ENCODE peak calls at places on chromosome 20, in ten cellular contexts. S, R, P, U, V, H, L, A, E and T are unnamed samples.

GRCh38 chr20:12201289-12201991 is 283.7 kb downstream of the BTBD3 start:
- DNase-seq in S (no peak), A (no peak), E (peak; percentile 11), H (no peak), P (no peak), R (no peak), L (no peak), U (peak; percentile 68), V (no peak), T (peak; percentile 60)

GRCh38 chr20:58349586-58349985 is 39.4 kb upstream of the VAPB start:
- DNase-seq in R (no peak), A (no peak), P (no peak), U (peak; percentile 77), L (no peak), S (no peak), E (peak; percentile 62), V (no peak), H (no peak), T (peak; percentile 56)

GRCh38 chr20:2879148-2879547 is 5.9 kb downstream of the PTPRA start:
- DNase-seq in A (no peak), U (peak; percentile 92), P (no peak), E (peak; percentile 83), L (no peak), R (no peak), H (no peak), S (no peak), V (no peak), T (peak; percentile 85)

GRCh38 chr20:54208492-54209044 is 681 bp downstream of the PFDN4 start:
- DNase-seq in E (peak; percentile 48), P (no peak), A (no peak), L (no peak), V (peak; percentile 28), R (no peak), S (no peak), U (peak; percentile 39), H (no peak), T (peak; percentile 18)

GRCh38 chr20:52572687-52573086 is 381.1 kb upstream of the ZFP64 start:
- DNase-seq in L (no peak), S (no peak), V (no peak), E (no peak), P (no peak), R (no peak), A (no peak), U (peak; percentile 21), H (no peak), T (no peak)

GRCh38 chr20:63690898-63691710 is 5.3 kb upstream of the TNFRSF6B start:
- DNase-seq in H (no peak), P (no peak), L (no peak), U (no peak), E (no peak), A (no peak), S (no peak), V (no peak), R (no peak), T (no peak)

GRCh38 chr20:676315-676937 is 824 bp upstream of the SCRT2 start:
- DNase-seq in A (no peak), P (no peak), E (no peak), S (no peak), R (no peak), U (no peak), H (no peak), L (no peak), V (no peak), T (no peak)

GRCh38 chr20:59561228-59561605 is 43.1 kb upstream of the PHACTR3 start:
- DNase-seq in H (no peak), P (no peak), V (no peak), E (no peak), U (peak; percentile 8), R (no peak), L (no peak), S (no peak), A (no peak), T (no peak)

GRCh38 chr20:6566821-6567220 is 200.7 kb upstream of the BMP2 start:
- DNase-seq in S (no peak), E (peak; percentile 44), R (no peak), U (no peak), P (no peak), L (no peak), A (no peak), V (no peak), H (no peak), T (no peak)

GRCh38 chr20:53875452-53875851 is 194.9 kb downstream of the BCAS1 start:
- DNase-seq in V (no peak), A (no peak), E (no peak), U (no peak), P (no peak), R (no peak), L (no peak), H (no peak), S (no peak), T (no peak)

GRCh38 chr20:54172856-54173652 is 732 bp downstream of the CYP24A1 start:
- DNase-seq in H (no peak), U (peak; percentile 21), R (peak; percentile 58), V (no peak), A (no peak), P (no peak), L (no peak), S (no peak), E (no peak), T (peak; percentile 9)

GRCh38 chr20:23115823-23116222 is 29.7 kb upstream of the CD93 start:
- DNase-seq in E (no peak), H (no peak), P (no peak), V (no peak), A (no peak), L (no peak), S (no peak), U (no peak), R (no peak), T (no peak)

GRCh38 chr20:45950330-45950646 is 15.8 kb downstream of the PCIF1 start:
- DNase-seq in A (no peak), L (no peak), P (no peak), E (no peak), H (no peak), V (no peak), R (no peak), S (no peak), U (no peak), T (no peak)

GRCh38 chr20:21162631-21163030 is 36.7 kb downstream of the KIZ start:
- DNase-seq in S (no peak), H (no peak), V (no peak), A (no peak), L (no peak), P (no peak), E (no peak), R (no peak), U (no peak), T (no peak)